ENCODE peak calls at places on chromosome 17, in four cellular contexts. One of them, this sample, is unnamed.

GRCh38 chr17:20999044-20999573 is 43.7 kb downstream of the USP22 start:
- DNase-seq in HCT116: no peak
- DNase-seq in HepG2: no peak
- DNase-seq in K562: no peak
- DNase-seq in this sample: no peak

GRCh38 chr17:3557768-3558583 is at the start of gene TRPV3:
- DNase-seq in HCT116: peak
- DNase-seq in HepG2: no peak
- DNase-seq in K562: peak
- DNase-seq in this sample: no peak

GRCh38 chr17:78774956-78775571 is 7.0 kb downstream of the CYTH1 start:
- DNase-seq in HCT116: no peak
- DNase-seq in HepG2: no peak
- DNase-seq in K562: no peak
- DNase-seq in this sample: no peak

GRCh38 chr17:83007504-83008475 is 71.6 kb upstream of the METRNL start:
- DNase-seq in HCT116: no peak
- DNase-seq in HepG2: no peak
- DNase-seq in K562: no peak
- DNase-seq in this sample: no peak

GRCh38 chr17:15262291-15263205 is 2.6 kb downstream of the PMP22 start:
- DNase-seq in HCT116: peak
- DNase-seq in HepG2: no peak
- DNase-seq in K562: peak
- DNase-seq in this sample: peak

GRCh38 chr17:34386343-34386924 is 23.4 kb upstream of the CCL1 start:
- DNase-seq in HCT116: no peak
- DNase-seq in HepG2: no peak
- DNase-seq in K562: no peak
- DNase-seq in this sample: no peak

GRCh38 chr17:78882546-78883089 is 20.4 kb downstream of the CEP295NL start:
- DNase-seq in HCT116: no peak
- DNase-seq in HepG2: no peak
- DNase-seq in K562: no peak
- DNase-seq in this sample: no peak

GRCh38 chr17:36590082-36590481 is 1.6 kb upstream of the DHRS11 start:
- DNase-seq in HCT116: no peak
- DNase-seq in HepG2: no peak
- DNase-seq in K562: peak
- DNase-seq in this sample: no peak

GRCh38 chr17:62187681-62188080 is 122.6 kb upstream of the MED13 start:
- DNase-seq in HCT116: no peak
- DNase-seq in HepG2: no peak
- DNase-seq in K562: peak
- DNase-seq in this sample: no peak

GRCh38 chr17:72622661-72623433 is 469.6 kb downstream of the SLC39A11 start:
- DNase-seq in HCT116: peak
- DNase-seq in HepG2: no peak
- DNase-seq in K562: no peak
- DNase-seq in this sample: no peak

GRCh38 chr17:73281926-73282325 is 20.2 kb upstream of the CPSF4L start:
- DNase-seq in HCT116: no peak
- DNase-seq in HepG2: no peak
- DNase-seq in K562: no peak
- DNase-seq in this sample: no peak

GRCh38 chr17:42289863-42290165 is 1.5 kb downstream of the STAT5A start:
- DNase-seq in HCT116: no peak
- DNase-seq in HepG2: no peak
- DNase-seq in K562: no peak
- DNase-seq in this sample: no peak

GRCh38 chr17:37064956-37065355 is 116.2 kb downstream of the AATF start:
- DNase-seq in HCT116: no peak
- DNase-seq in HepG2: no peak
- DNase-seq in K562: no peak
- DNase-seq in this sample: no peak

GRCh38 chr17:17989081-17989480 is 16.4 kb downstream of the DRC3 start:
- DNase-seq in HCT116: no peak
- DNase-seq in HepG2: no peak
- DNase-seq in K562: no peak
- DNase-seq in this sample: no peak

GRCh38 chr17:32912218-32912897 is 15.6 kb upstream of the TMEM98 start:
- DNase-seq in HCT116: no peak
- DNase-seq in HepG2: peak
- DNase-seq in K562: peak
- DNase-seq in this sample: no peak

GRCh38 chr17:17921192-17922082 is 50.8 kb downstream of the TOM1L2 start:
- DNase-seq in HCT116: peak
- DNase-seq in HepG2: peak
- DNase-seq in K562: peak
- DNase-seq in this sample: peak

GRCh38 chr17:31743767-31744166 is 115.3 kb downstream of the COPRS start:
- DNase-seq in HCT116: no peak
- DNase-seq in HepG2: no peak
- DNase-seq in K562: no peak
- DNase-seq in this sample: no peak

GRCh38 chr17:44541884-44542581 is 15.3 kb upstream of the FZD2 start:
- DNase-seq in HCT116: no peak
- DNase-seq in HepG2: no peak
- DNase-seq in K562: no peak
- DNase-seq in this sample: no peak

GRCh38 chr17:70120420-70120819 is 45.4 kb downstream of the KCNJ16 start:
- DNase-seq in HCT116: no peak
- DNase-seq in HepG2: no peak
- DNase-seq in K562: no peak
- DNase-seq in this sample: no peak

DNA sequence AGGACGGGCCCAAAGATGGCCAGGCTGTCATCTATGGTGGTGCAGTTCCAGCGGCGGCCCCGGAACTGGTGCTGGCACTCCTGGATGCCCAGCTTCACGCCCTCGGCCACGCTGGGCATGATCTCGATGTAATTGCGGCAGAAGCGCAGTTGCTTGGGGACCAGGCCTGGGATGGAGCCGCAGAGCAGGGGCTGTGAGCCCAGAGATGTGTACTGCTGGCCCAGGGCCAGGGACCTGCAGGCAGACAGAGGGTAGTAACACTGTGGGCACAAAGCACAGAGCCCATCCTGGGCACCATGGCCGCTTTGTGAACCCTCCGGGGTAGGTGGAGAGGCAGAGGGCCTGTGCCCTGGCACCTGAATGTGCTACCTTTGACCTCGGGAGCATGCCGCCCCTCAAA is 44.8 kb downstream of the WNT3 start:
- DNase-seq in HCT116: no peak
- DNase-seq in HepG2: no peak
- DNase-seq in K562: no peak
- DNase-seq in this sample: no peak
- TF ChIP-seq FOSL1 in HCT116: no peak
- TF ChIP-seq FOSL1 in HepG2: no peak
- TF ChIP-seq FOSL1 in K562: no peak
- TF ChIP-seq FOSL1 in this sample: no peak

GRCh38 chr17:28843810-28844137 is 1.2 kb upstream of the FAM222B start:
- DNase-seq in HCT116: no peak
- DNase-seq in HepG2: no peak
- DNase-seq in K562: no peak
- DNase-seq in this sample: no peak

GRCh38 chr17:28841901-28842281 is 699 bp downstream of the FAM222B start:
- DNase-seq in HCT116: no peak
- DNase-seq in HepG2: no peak
- DNase-seq in K562: peak
- DNase-seq in this sample: no peak

GRCh38 chr17:28842282-28843012 is at the start of gene FAM222B:
- DNase-seq in HCT116: peak
- DNase-seq in HepG2: peak
- DNase-seq in K562: peak
- DNase-seq in this sample: peak

GRCh38 chr17:28834420-28834819 is 8.2 kb downstream of the FAM222B start:
- DNase-seq in HCT116: no peak
- DNase-seq in HepG2: no peak
- DNase-seq in K562: no peak
- DNase-seq in this sample: no peak

GRCh38 chr17:28839221-28839620 is 3.4 kb downstream of the FAM222B start:
- DNase-seq in HCT116: no peak
- DNase-seq in HepG2: no peak
- DNase-seq in K562: no peak
- DNase-seq in this sample: no peak
- TF ChIP-seq FOSL1 in HCT116: no peak
- TF ChIP-seq FOSL1 in HepG2: no peak
- TF ChIP-seq FOSL1 in K562: no peak
- TF ChIP-seq FOSL1 in this sample: no peak

DNA sequence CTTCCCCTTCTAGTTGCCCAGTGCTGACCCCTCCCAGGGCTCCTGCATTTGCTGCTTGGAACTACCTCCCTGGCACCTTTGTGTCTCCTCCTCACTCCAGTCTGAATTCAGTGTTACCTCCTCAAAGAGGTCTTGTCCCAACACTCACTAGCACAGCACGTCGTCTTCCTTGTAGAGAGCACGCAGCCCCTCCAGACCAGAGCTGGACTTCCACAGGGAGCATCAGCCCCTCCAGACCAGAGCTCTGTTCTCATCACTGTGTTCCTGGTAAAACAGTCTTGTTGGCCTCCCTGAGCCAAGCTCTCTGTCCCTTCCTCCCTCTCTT is 27.8 kb upstream of the MGAT5B start:
- DNase-seq in HCT116: no peak
- DNase-seq in HepG2: no peak
- DNase-seq in K562: no peak
- DNase-seq in this sample: no peak
- TF ChIP-seq FOSL1 in HCT116: no peak
- TF ChIP-seq FOSL1 in HepG2: no peak
- TF ChIP-seq FOSL1 in K562: no peak
- TF ChIP-seq FOSL1 in this sample: no peak

DNA sequence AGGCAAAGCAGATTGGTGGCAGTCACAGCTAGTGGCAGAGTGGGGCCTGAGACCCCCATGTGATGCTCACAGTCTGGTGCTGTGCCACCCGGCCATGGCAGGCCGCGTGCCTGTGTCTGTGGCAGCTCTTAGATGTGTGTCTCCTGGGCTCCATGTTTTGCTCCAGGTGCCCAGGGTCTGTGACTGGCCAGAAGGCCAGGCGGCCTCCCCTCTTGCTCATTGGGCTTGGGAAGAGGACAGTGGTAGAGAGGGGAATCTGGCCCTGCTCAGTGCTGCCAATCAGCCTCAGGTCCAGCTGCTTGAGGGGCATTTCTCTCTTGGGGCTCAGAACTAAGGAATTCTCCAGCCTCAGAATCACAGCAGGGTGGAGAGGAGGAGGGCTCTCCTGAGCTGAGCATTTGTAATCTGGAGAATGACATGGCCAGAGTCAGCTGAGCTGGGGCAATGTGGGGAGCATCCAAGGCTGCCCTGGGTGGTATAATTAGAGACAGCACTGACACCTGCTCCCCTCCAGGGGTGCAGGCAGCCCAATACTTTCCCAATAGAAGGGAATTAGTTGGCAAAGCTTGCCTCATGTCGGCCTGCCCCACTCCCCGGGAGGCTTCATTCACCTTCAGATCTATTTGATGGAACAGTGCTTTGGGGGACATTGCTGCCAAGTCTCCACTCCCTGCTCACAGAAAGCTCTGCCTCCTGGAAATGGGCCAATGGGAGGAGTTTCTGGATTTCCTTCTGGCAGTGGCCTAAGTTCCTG is 2.7 kb upstream of the LASP1NB start:
- DNase-seq in HCT116: no peak
- DNase-seq in HepG2: no peak
- DNase-seq in K562: no peak
- DNase-seq in this sample: no peak
- TF ChIP-seq FOSL1 in HCT116: no peak
- TF ChIP-seq FOSL1 in HepG2: no peak
- TF ChIP-seq FOSL1 in K562: no peak
- TF ChIP-seq FOSL1 in this sample: no peak

GRCh38 chr17:12342161-12342560 is 321.5 kb downstream of the MAP2K4 start:
- DNase-seq in HCT116: no peak
- DNase-seq in HepG2: no peak
- DNase-seq in K562: no peak
- DNase-seq in this sample: no peak
- TF ChIP-seq FOSL1 in HCT116: no peak
- TF ChIP-seq FOSL1 in HepG2: no peak
- TF ChIP-seq FOSL1 in K562: no peak
- TF ChIP-seq FOSL1 in this sample: no peak

DNA sequence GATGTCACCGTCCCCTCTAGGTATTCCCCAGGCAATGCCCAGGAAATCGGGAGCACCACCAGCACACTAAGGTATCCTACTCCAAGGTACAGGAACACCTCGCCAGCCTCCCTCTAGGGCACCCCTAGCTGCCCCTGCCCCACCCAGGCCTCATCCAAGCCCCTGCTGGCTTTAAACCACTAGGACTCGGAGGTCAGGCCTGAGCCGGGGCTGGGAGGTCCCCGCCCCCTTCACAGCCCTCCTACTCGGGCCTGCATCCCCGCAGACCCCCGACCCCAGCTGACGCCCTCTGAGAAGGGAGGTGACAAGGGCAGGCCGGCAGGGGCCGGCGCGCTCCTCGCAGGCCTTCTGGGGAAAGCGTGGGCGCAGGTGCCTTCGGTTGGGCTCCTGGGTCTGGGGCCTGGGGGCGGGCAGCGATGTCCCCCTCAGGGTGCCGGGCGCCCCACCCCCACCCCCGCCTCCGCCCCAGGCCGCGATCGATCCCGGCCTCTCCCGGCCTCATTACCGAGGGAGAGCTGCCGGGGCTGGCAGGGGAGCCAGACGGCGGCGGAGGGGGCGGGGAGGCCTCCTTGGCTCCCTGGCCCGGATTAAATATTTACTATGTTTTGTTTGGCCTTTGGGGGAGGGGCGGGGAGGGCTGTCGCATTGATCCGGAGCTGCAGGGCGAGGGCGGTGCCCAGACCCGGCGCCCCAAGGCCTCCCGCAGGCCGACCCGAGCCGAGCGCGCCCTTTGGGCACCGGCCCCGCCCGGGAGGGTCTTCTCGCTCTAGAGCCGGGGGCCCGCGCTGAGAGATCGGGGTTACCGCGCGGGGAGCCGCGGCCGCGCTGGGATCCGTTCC is 27.3 kb downstream of the RTN4RL1 start:
- DNase-seq in HCT116: no peak
- DNase-seq in HepG2: peak
- DNase-seq in K562: no peak
- DNase-seq in this sample: peak
- TF ChIP-seq FOSL1 in HCT116: no peak
- TF ChIP-seq FOSL1 in HepG2: no peak
- TF ChIP-seq FOSL1 in K562: no peak
- TF ChIP-seq FOSL1 in this sample: no peak

This sample was measured in H1.